ENCODE peak calls at places on chromosome 5, in six cellular contexts. O, D, M, L, F and R are unnamed samples.

GRCh38 chr5:115500225-115500624 is 44.4 kb downstream of the FEM1C start:
- DNase-seq in M (no peak), D (no peak), F (no peak), O (no peak), L (no peak), R (no peak)

GRCh38 chr5:134545070-134545868 is 19.8 kb downstream of the JADE2 start:
- DNase-seq in D (no peak), L (peak; percentile 96), M (no peak), F (peak; percentile 89), O (peak; percentile 55), R (peak; percentile 57)

GRCh38 chr5:113176196-113176595 is 199.6 kb downstream of the DCP2 start:
- DNase-seq in F (no peak), M (no peak), L (no peak), O (no peak), D (no peak), R (no peak)

GRCh38 chr5:126917918-126918623 is 112.3 kb downstream of the MARCHF3 start:
- DNase-seq in O (no peak), D (peak; percentile 97), M (no peak), L (no peak), F (no peak), R (no peak)

GRCh38 chr5:127343866-127344265 is 53.3 kb downstream of the MEGF10 start:
- DNase-seq in O (no peak), L (no peak), D (no peak), F (no peak), M (no peak), R (no peak)

GRCh38 chr5:14599717-14600116 is 18.1 kb downstream of the OTULINL start:
- DNase-seq in O (no peak), D (no peak), M (no peak), F (no peak), L (no peak), R (no peak)

GRCh38 chr5:75551471-75551870 is 39.8 kb downstream of the POLK start:
- DNase-seq in M (no peak), L (no peak), F (no peak), D (no peak), O (no peak), R (no peak)

GRCh38 chr5:69188811-69189161 is 597 bp upstream of the CENPH start:
- DNase-seq in L (no peak), M (no peak), O (no peak), F (no peak), D (no peak), R (no peak)

GRCh38 chr5:54257366-54258118 is 52.8 kb downstream of the ARL15 start:
- DNase-seq in D (no peak), O (no peak), L (no peak), M (no peak), F (no peak), R (peak; percentile 44)

GRCh38 chr5:173453167-173453566 is 125.0 kb upstream of the STC2 start:
- DNase-seq in F (no peak), L (no peak), M (no peak), O (no peak), D (no peak), R (no peak)

GRCh38 chr5:77683171-77683732 is 44.7 kb upstream of the OTP start:
- DNase-seq in F (no peak), M (no peak), D (no peak), O (no peak), L (no peak), R (no peak)

GRCh38 chr5:133610489-133611356 is 1.6 kb downstream of the FSTL4 start:
- DNase-seq in L (peak; percentile 84), F (peak; percentile 85), M (no peak), D (peak; percentile 45), O (peak; percentile 53), R (no peak)